ENCODE peak calls at places on chromosomes 5 and 9, in six cellular contexts. S is naive thymus-derived CD8-positive, alpha-beta T cell; D is ACHN; U is EH; K is activated CD4-positive, alpha-beta T cell treated with anti-CD3 and anti-CD28 coated beads, Interleukin-2, amount 50 U/mL, for 1 hour; F is dermis microvascular lymphatic vessel endothelial cell. G is an unnamed sample.

GRCh38 chr5:169253071-169253470 is 47.9 kb downstream of the SLIT3 start:
- DNase-seq in S (no peak), D (no peak), U (no peak), K (no peak), F (no peak), G (no peak)

GRCh38 chr5:135423158-135423925 is 23.8 kb downstream of the DCANP1 start:
- DNase-seq in S (no peak), D (no peak), U (no peak), K (no peak), F (peak), G (no peak)

GRCh38 chr5:98099448-98100105 is 673.9 kb upstream of the RGMB start:
- DNase-seq in S (no peak), D (no peak), U (peak), K (no peak), F (peak), G (no peak)

GRCh38 chr5:38719403-38719802 is 126.4 kb upstream of the OSMR start:
- DNase-seq in S (no peak), D (no peak), U (no peak), K (no peak), F (no peak), G (no peak)

GRCh38 chr5:135654646-135655045 is 75.9 kb upstream of the CXCL14 start:
- DNase-seq in S (no peak), D (no peak), U (no peak), K (no peak), F (no peak), G (no peak)

GRCh38 chr9:36922548-36922947 is 111.5 kb downstream of the PAX5 start:
- DNase-seq in S (no peak), D (peak), U (peak), K (no peak), F (no peak), G (no peak)

GRCh38 chr9:133191989-133192388 is 17.1 kb downstream of the OBP2B start:
- DNase-seq in S (no peak), D (no peak), U (no peak), K (no peak), F (no peak), G (no peak)

GRCh38 chr9:113436753-113437515 is 26.4 kb downstream of the C9orf43 start:
- DNase-seq in S (no peak), D (no peak), U (peak), K (no peak), F (no peak), G (no peak)

GRCh38 chr5:136330353-136330913 is 34.9 kb downstream of the TRPC7 start:
- DNase-seq in S (no peak), D (no peak), U (no peak), K (no peak), F (no peak), G (no peak)